ENCODE peak calls at places on chromosomes 4 and X, in seven cellular contexts. M is stimulated activated CD4-positive, alpha-beta T cell treated with anti-CD3 and anti-CD28 coated beads, Interleukin-12 subunit alpha, Interleukin-12 subunit beta, amount 100 ng/mL, for 48 hours; E is pancreas; L is EL; N is A172; P is ovary; F is CD4-positive, alpha-beta T cell. V is an unnamed sample.
A peak's percentile ranks its signal among the peaks of the same experiment; 100 is the strongest.

GRCh38 chr4:169912996-169913395 is 113.2 kb downstream of the MFAP3L start:
- DNase-seq in M (no peak), E (no peak), L (no peak), N (no peak), P (no peak), F (no peak), V (no peak)

GRCh38 chrX:46791927-46792825 is 33.3 kb upstream of the SLC9A7 start:
- DNase-seq in M (no peak), E (no peak), L (peak; percentile 86), N (peak; percentile 90), P (no peak), F (no peak), V (no peak)

GRCh38 chr4:144645621-144646522 is at the start of gene HHIP:
- DNase-seq in M (no peak), E (peak; percentile 60), L (peak; percentile 59), N (peak; percentile 32), P (peak; percentile 73), F (no peak), V (no peak)

GRCh38 chr4:131721883-131722282 is 1427.2 kb upstream of the PCDH10 start:
- DNase-seq in M (no peak), E (no peak), L (no peak), N (no peak), P (no peak), F (no peak), V (no peak)

GRCh38 chr4:169604131-169604900 is 8.1 kb downstream of the NEK1 start:
- DNase-seq in M (no peak), E (no peak), L (peak; percentile 66), N (peak; percentile 57), P (no peak), F (no peak), V (no peak)

GRCh38 chr4:57443308-57444243 is 333.4 kb upstream of the IGFBP7 start:
- DNase-seq in M (no peak), E (peak; percentile 78), L (no peak), N (no peak), P (no peak), F (no peak), V (no peak)

GRCh38 chr4:55297346-55297745 is 48.7 kb upstream of the SRD5A3 start:
- DNase-seq in M (no peak), E (no peak), L (no peak), N (peak; percentile 57), P (no peak), F (no peak), V (no peak)

GRCh38 chrX:101399825-101400224 is 7.9 kb downstream of the GLA start:
- DNase-seq in M (no peak), E (no peak), L (no peak), N (no peak), P (no peak), F (no peak), V (no peak)

GRCh38 chr4:89800012-89800516 is 36.9 kb downstream of the SNCA start:
- DNase-seq in M (no peak), E (no peak), L (no peak), N (peak; percentile 43), P (no peak), F (no peak), V (no peak)

GRCh38 chr4:1058198-1058996 is 47.0 kb downstream of the FGFRL1 start:
- DNase-seq in M (no peak), E (no peak), L (no peak), N (no peak), P (peak; percentile 23), F (no peak), V (no peak)

GRCh38 chr4:84887824-84888223 is 78.7 kb downstream of the WDFY3 start:
- DNase-seq in M (no peak), E (no peak), L (peak; percentile 73), N (peak; percentile 74), P (no peak), F (no peak), V (no peak)

GRCh38 chrX:118164138-118164537 is 47.5 kb upstream of the KLHL13 start:
- DNase-seq in M (no peak), E (no peak), L (no peak), N (peak; percentile 0), P (no peak), F (no peak), V (no peak)

GRCh38 chr4:39626261-39626660 is 12.4 kb downstream of the SMIM14 start:
- DNase-seq in M (no peak), E (no peak), L (no peak), N (no peak), P (no peak), F (no peak), V (no peak)

GRCh38 chr4:188578657-188579056 is 439.4 kb downstream of the TRIML1 start:
- DNase-seq in M (no peak), E (no peak), L (no peak), N (no peak), P (no peak), F (no peak), V (no peak)

GRCh38 chr4:1109332-1109731 is 4.0 kb downstream of the RNF212 start:
- DNase-seq in M (no peak), E (no peak), L (no peak), N (no peak), P (no peak), F (no peak), V (no peak)

GRCh38 chr4:86319390-86319789 is 40.5 kb downstream of the MAPK10 start:
- DNase-seq in M (no peak), E (no peak), L (no peak), N (peak; percentile 1), P (no peak), F (no peak), V (no peak)

GRCh38 chr4:2794707-2795557 is 2.0 kb downstream of the SH3BP2 start:
- DNase-seq in M (no peak), E (peak; percentile 44), L (peak; percentile 88), N (peak; percentile 73), P (peak; percentile 64), F (no peak), V (no peak)

GRCh38 chr4:2745981-2746806 is 9.9 kb downstream of the TNIP2 start:
- DNase-seq in M (peak; percentile 93), E (no peak), L (peak; percentile 85), N (peak; percentile 92), P (no peak), F (peak; percentile 82), V (peak; percentile 69)

GRCh38 chr4:109816082-109816442 is 500 bp downstream of the GAR1 start:
- DNase-seq in M (peak; percentile 21), E (no peak), L (no peak), N (no peak), P (peak; percentile 41), F (peak; percentile 29), V (peak; percentile 36)

GRCh38 chrX:115650916-115651315 is 89.9 kb downstream of the PLS3 start:
- DNase-seq in M (no peak), E (no peak), L (peak; percentile 40), N (peak; percentile 0), P (peak; percentile 44), F (no peak), V (no peak)

GRCh38 chr4:70402762-70403161 is 5.0 kb downstream of the OPRPN start:
- DNase-seq in M (no peak), E (no peak), L (no peak), N (no peak), P (no peak), F (no peak), V (no peak)

GRCh38 chr4:72326692-72327632 is 242.1 kb downstream of the ADAMTS3 start:
- DNase-seq in M (no peak), E (no peak), L (peak; percentile 42), N (peak; percentile 18), P (no peak), F (no peak), V (no peak)

GRCh38 chr4:74757136-74757535 is 37.2 kb downstream of the BTC start:
- DNase-seq in M (no peak), E (no peak), L (no peak), N (no peak), P (no peak), F (no peak), V (no peak)

GRCh38 chrX:18424482-18425198 is 768 bp upstream of the CDKL5 start:
- DNase-seq in M (no peak), E (peak; percentile 17), L (peak; percentile 48), N (peak; percentile 10), P (peak; percentile 45), F (peak; percentile 4), V (peak; percentile 22)

GRCh38 chrX:125678258-125678657 is 358.6 kb downstream of the TEX13C start:
- DNase-seq in M (no peak), E (no peak), L (no peak), N (no peak), P (no peak), F (no peak), V (no peak)

GRCh38 chr4:3118281-3118680 is 43.8 kb downstream of the HTT start:
- DNase-seq in M (no peak), E (no peak), L (no peak), N (no peak), P (no peak), F (no peak), V (no peak)

GRCh38 chrX:53714580-53715335 is 28.2 kb upstream of the HUWE1 start:
- DNase-seq in M (peak; percentile 59), E (no peak), L (peak; percentile 51), N (peak; percentile 42), P (no peak), F (peak; percentile 34), V (peak; percentile 96)

GRCh38 chr4:123843137-123843536 is 446.5 kb downstream of the SPRY1 start:
- DNase-seq in M (no peak), E (no peak), L (no peak), N (no peak), P (no peak), F (no peak), V (no peak)

GRCh38 chr4:98448923-98449322 is 187.7 kb downstream of the RAP1GDS1 start:
- DNase-seq in M (no peak), E (no peak), L (no peak), N (no peak), P (no peak), F (peak; percentile 18), V (no peak)

GRCh38 chr4:10237131-10237530 is 120.5 kb upstream of the WDR1 start:
- DNase-seq in M (no peak), E (no peak), L (no peak), N (no peak), P (no peak), F (no peak), V (no peak)

GRCh38 chr4:186979966-186980745 is 256.5 kb upstream of the FAT1 start:
- DNase-seq in M (no peak), E (no peak), L (no peak), N (peak; percentile 19), P (no peak), F (no peak), V (no peak)

GRCh38 chrX:9610774-9611392 is 146.0 kb downstream of the TBL1X start:
- DNase-seq in M (no peak), E (no peak), L (peak; percentile 16), N (peak; percentile 37), P (no peak), F (no peak), V (no peak)

GRCh38 chr4:109803924-109804571 is 2.2 kb upstream of the CFI start:
- DNase-seq in M (no peak), E (no peak), L (peak; percentile 50), N (peak; percentile 46), P (no peak), F (no peak), V (peak; percentile 10)

GRCh38 chr4:58658701-58659100 is 1548.5 kb upstream of the IGFBP7 start:
- DNase-seq in M (no peak), E (no peak), L (no peak), N (no peak), P (no peak), F (no peak), V (no peak)

GRCh38 chrX:23727206-23727605 is 15.9 kb downstream of the ACOT9 start:
- DNase-seq in M (no peak), E (no peak), L (no peak), N (no peak), P (no peak), F (no peak), V (no peak)

GRCh38 chr4:104531390-104531789 is 36.7 kb upstream of the CXXC4 start:
- DNase-seq in M (no peak), E (no peak), L (no peak), N (no peak), P (no peak), F (no peak), V (no peak)

V was measured in T-helper 1 cell.